ENCODE peak calls at places on chromosomes 5 and 9, in four cellular contexts. L, X, V and Y are unnamed samples.
A peak's percentile ranks its signal among the peaks of the same experiment; 100 is the strongest.

GRCh38 chr5:79582186-79582585 is 30.1 kb upstream of the TENT2 start:
- DNase-seq in L (no peak), X (no peak), V (no peak), Y (no peak)

GRCh38 chr9:126880226-126880946 is 19.9 kb downstream of the ZBTB34 start:
- DNase-seq in L (no peak), X (no peak), V (no peak), Y (no peak)

GRCh38 chr9:131609116-131609830 is 64.0 kb downstream of the PRRT1B start:
- DNase-seq in L (peak; percentile 39), X (no peak), V (no peak), Y (no peak)

GRCh38 chr5:143182106-143182505 is 221.4 kb downstream of the NR3C1 start:
- DNase-seq in L (no peak), X (no peak), V (no peak), Y (no peak)

GRCh38 chr9:134600836-134601638 is 40.6 kb upstream of the COL5A1 start:
- DNase-seq in L (no peak), X (no peak), V (no peak), Y (no peak)

GRCh38 chr5:40481226-40481625 is 198.5 kb upstream of the PTGER4 start:
- DNase-seq in L (no peak), X (no peak), V (no peak), Y (no peak)

GRCh38 chr5:127089206-127089605 is 15.9 kb upstream of the C5orf63 start:
- DNase-seq in L (no peak), X (no peak), V (no peak), Y (no peak)

GRCh38 chr5:53367727-53368126 is 112.7 kb upstream of the FST start:
- DNase-seq in L (no peak), X (no peak), V (no peak), Y (no peak)

GRCh38 chr9:101226161-101226560 is 158.6 kb downstream of the BAAT start:
- DNase-seq in L (no peak), X (no peak), V (no peak), Y (no peak)

GRCh38 chr5:72723584-72723983 is 92.9 kb upstream of the TNPO1 start:
- DNase-seq in L (no peak), X (no peak), V (no peak), Y (no peak)

GRCh38 chr9:16304301-16304700 is 566.2 kb downstream of the BNC2 start:
- DNase-seq in L (no peak), X (no peak), V (no peak), Y (no peak)

GRCh38 chr5:95641803-95642220 is 4.8 kb upstream of the RFESD start:
- DNase-seq in L (no peak), X (no peak), V (no peak), Y (no peak)

GRCh38 chr5:69024241-69024651 is 69.6 kb upstream of the SLC30A5 start:
- DNase-seq in L (no peak), X (no peak), V (no peak), Y (peak; percentile 5)

GRCh38 chr9:135948873-135949665 is 12.1 kb downstream of the UBAC1 start:
- DNase-seq in L (no peak), X (no peak), V (no peak), Y (no peak)

GRCh38 chr5:620152-620551 is 8.0 kb downstream of the CEP72 start:
- DNase-seq in L (no peak), X (no peak), V (no peak), Y (no peak)

GRCh38 chr5:154260224-154260859 is 69.8 kb downstream of the GALNT10 start:
- DNase-seq in L (no peak), X (no peak), V (no peak), Y (no peak)

GRCh38 chr9:20623021-20623747 is 885 bp upstream of the MLLT3 start:
- DNase-seq in L (no peak), X (peak; percentile 55), V (peak; percentile 46), Y (no peak)

GRCh38 chr9:20507431-20507830 is 114.9 kb downstream of the MLLT3 start:
- DNase-seq in L (no peak), X (no peak), V (no peak), Y (no peak)

GRCh38 chr5:100758780-100759179 is 144.3 kb downstream of the ST8SIA4 start:
- DNase-seq in L (no peak), X (no peak), V (no peak), Y (no peak)

GRCh38 chr5:120052916-120053828 is 410.9 kb upstream of the PRR16 start:
- DNase-seq in L (no peak), X (no peak), V (no peak), Y (no peak)

GRCh38 chr9:72628191-72628590 is 106.8 kb downstream of the TMC1 start:
- DNase-seq in L (no peak), X (no peak), V (no peak), Y (no peak)

GRCh38 chr9:108787664-108788048 is 68.1 kb downstream of the ACTL7B start:
- DNase-seq in L (no peak), X (no peak), V (no peak), Y (no peak)

GRCh38 chr5:137867664-137868063 is at the start of gene MYOT:
- DNase-seq in L (no peak), X (no peak), V (no peak), Y (no peak)

GRCh38 chr5:16866795-16867584 is 69.1 kb downstream of the MYO10 start:
- DNase-seq in L (no peak), X (no peak), V (no peak), Y (no peak)

GRCh38 chr5:120446068-120446492 is 18.0 kb upstream of the PRR16 start:
- DNase-seq in L (peak; percentile 78), X (no peak), V (no peak), Y (peak; percentile 93)

GRCh38 chr9:117720555-117720954 is 16.4 kb downstream of the TLR4 start:
- DNase-seq in L (no peak), X (no peak), V (no peak), Y (no peak)

GRCh38 chr5:82159014-82159413 is 119.1 kb downstream of the RPS23 start:
- DNase-seq in L (no peak), X (no peak), V (no peak), Y (no peak)

GRCh38 chr5:132653716-132654115 is 4.3 kb upstream of the IL13 start:
- DNase-seq in L (no peak), X (no peak), V (no peak), Y (no peak)

GRCh38 chr5:24407486-24407885 is 237.3 kb downstream of the CDH10 start:
- DNase-seq in L (no peak), X (no peak), V (no peak), Y (no peak)

GRCh38 chr9:76269789-76270188 is 124.4 kb downstream of the RFK start:
- DNase-seq in L (peak; percentile 7), X (no peak), V (no peak), Y (no peak)

GRCh38 chr9:89427621-89428221 is 70.2 kb downstream of the SEMA4D start:
- DNase-seq in L (no peak), X (peak; percentile 51), V (peak; percentile 77), Y (no peak)

GRCh38 chr9:91711755-91712591 is 238.1 kb downstream of the ROR2 start:
- DNase-seq in L (no peak), X (peak; percentile 7), V (peak; percentile 38), Y (no peak)

GRCh38 chr5:55509097-55509496 is 25.7 kb downstream of the PLPP1 start:
- DNase-seq in L (no peak), X (no peak), V (no peak), Y (no peak)

GRCh38 chr5:141771031-141771430 is 89.0 kb upstream of the ARAP3 start:
- DNase-seq in L (no peak), X (no peak), V (no peak), Y (no peak)

GRCh38 chr9:138024831-138025291 is 147.3 kb downstream of the CACNA1B start:
- DNase-seq in L (no peak), X (no peak), V (no peak), Y (no peak)